ENCODE peak calls at places on chromosomes 5 and 9, in four cellular contexts. D, M, B and A are unnamed samples.

GRCh38 chr5:12636209-12636608 is 732.0 kb upstream of the CTNND2 start:
- DNase-seq in B (no peak), D (no peak), M (no peak), A (no peak)

GRCh38 chr5:169011009-169011408 is 289.9 kb downstream of the SLIT3 start:
- DNase-seq in M (no peak), B (no peak), D (no peak), A (no peak)

GRCh38 chr5:178348356-178349146 is 115.9 kb upstream of the PHYKPL start:
- DNase-seq in D (no peak), M (no peak), B (no peak), A (no peak)

GRCh38 chr5:109849478-109850088 is 159.9 kb downstream of the MAN2A1 start:
- DNase-seq in M (no peak), B (no peak), D (no peak), A (no peak)

GRCh38 chr5:132744659-132745058 is 2.6 kb upstream of the CCNI2 start:
- DNase-seq in M (no peak), B (no peak), D (no peak), A (no peak)

GRCh38 chr5:142544946-142545652 is 140.8 kb downstream of the FGF1 start:
- DNase-seq in B (no peak), M (no peak), D (no peak), A (no peak)

GRCh38 chr5:1523793-1524480 is at the start of gene LPCAT1:
- DNase-seq in D (peak), B (peak), M (peak), A (peak)

GRCh38 chr9:132742821-132743311 is 72.6 kb downstream of the GTF3C4 start:
- DNase-seq in B (no peak), M (peak), D (no peak), A (no peak)

GRCh38 chr5:42026446-42026845 is 101.4 kb downstream of the FBXO4 start:
- DNase-seq in B (no peak), M (no peak), D (no peak), A (no peak)

GRCh38 chr5:123119334-123119986 is 30.4 kb downstream of the PRDM6 start:
- DNase-seq in D (no peak), B (no peak), M (peak), A (no peak)

GRCh38 chr9:108831496-108832178 is 24.1 kb downstream of the ACTL7B start:
- DNase-seq in B (no peak), D (no peak), M (no peak), A (no peak)

GRCh38 chr9:125233678-125234077 is 7.5 kb downstream of the HSPA5 start:
- DNase-seq in D (no peak), M (no peak), B (no peak), A (no peak)

GRCh38 chr5:133284306-133284705 is 232.5 kb downstream of the HSPA4 start:
- DNase-seq in M (no peak), B (no peak), D (no peak), A (no peak)

GRCh38 chr5:157561105-157561504 is 14.5 kb downstream of the ADAM19 start:
- DNase-seq in M (no peak), D (no peak), B (no peak), A (no peak)

GRCh38 chr5:173878224-173878967 is 9.8 kb upstream of the CPEB4 start:
- DNase-seq in D (no peak), B (no peak), M (no peak), A (no peak)

GRCh38 chr5:143887302-143887638 is 75.3 kb downstream of the HMHB1 start:
- DNase-seq in D (no peak), B (no peak), M (no peak), A (peak)

GRCh38 chr5:40172721-40173120 is 507.0 kb upstream of the PTGER4 start:
- DNase-seq in B (no peak), D (no peak), M (no peak), A (no peak)

DNA sequence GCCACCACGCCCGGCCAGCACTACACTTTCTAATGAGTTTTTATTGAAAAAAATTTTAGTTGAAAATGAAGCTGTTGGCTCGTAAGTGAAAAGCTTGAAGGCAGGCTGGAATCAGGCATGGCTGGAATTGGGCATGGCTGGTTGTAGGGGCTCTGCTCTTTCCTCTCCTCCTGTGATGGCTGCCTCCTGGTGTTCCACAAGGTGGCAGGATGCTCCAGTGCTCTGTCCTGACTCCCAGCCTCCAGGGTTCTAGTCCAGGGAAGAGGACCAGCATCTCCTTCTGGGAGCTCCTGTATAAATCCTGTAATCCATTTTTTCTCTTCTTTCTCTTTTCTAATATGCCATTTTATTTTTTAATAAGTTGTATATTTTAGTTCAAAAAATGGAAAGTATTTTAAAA is 57.2 kb upstream of the DHFR start:
- DNase-seq in B (peak), M (peak), D (no peak), A (no peak)
- TF ChIP-seq CTCF in B (peak), M (peak), D (no peak), A (no peak)

GRCh38 chr9:6590329-6590728 is 55.2 kb downstream of the GLDC start:
- DNase-seq in M (no peak), B (no peak), D (no peak), A (no peak)

GRCh38 chr9:6581266-6581665 is 64.3 kb downstream of the GLDC start:
- DNase-seq in D (no peak), B (no peak), M (no peak), A (no peak)

GRCh38 chr9:6590772-6591384 is 54.7 kb downstream of the GLDC start:
- DNase-seq in M (no peak), B (no peak), D (no peak), A (no peak)

GRCh38 chr9:6584881-6585597 is 60.5 kb downstream of the GLDC start:
- DNase-seq in B (no peak), M (no peak), D (no peak), A (no peak)
- TF ChIP-seq CTCF in B (peak), M (peak), D (peak), A (peak)

GRCh38 chr5:72957337-72957736 is 1.5 kb downstream of the FCHO2 start:
- DNase-seq in D (no peak), M (no peak), B (no peak), A (no peak)
- TF ChIP-seq CTCF in D (no peak), M (no peak), B (no peak), A (no peak)

DNA sequence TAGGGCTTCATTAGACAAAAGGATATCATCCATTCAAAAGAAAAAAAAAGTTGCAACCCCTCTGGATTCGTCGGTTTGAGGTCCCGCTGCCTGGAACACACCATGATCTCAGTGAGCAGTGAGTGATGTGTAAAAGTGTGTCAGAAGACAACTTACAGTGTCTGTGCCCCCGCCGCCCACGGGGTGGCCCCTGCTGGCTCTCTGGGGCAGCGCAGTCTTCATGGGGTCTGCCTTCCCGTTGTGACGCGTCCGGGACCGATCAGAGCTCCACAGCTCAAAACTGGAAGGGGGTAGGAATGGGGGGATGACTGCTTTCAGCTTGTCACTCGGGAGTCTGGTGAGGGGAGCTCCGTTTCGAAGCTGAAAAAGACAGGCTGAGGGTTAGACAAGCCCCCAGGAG is 22.6 kb downstream of the ANKS6 start:
- DNase-seq in B (no peak), D (no peak), M (no peak), A (no peak)
- TF ChIP-seq CTCF in B (no peak), D (no peak), M (peak), A (no peak)